ENCODE peak calls at places on chromosomes 4 and X, in five cellular contexts. B is K562; S is PC-3; G is CD8-positive, alpha-beta T cell; D is psoas muscle. I is an unnamed sample.
A peak's percentile ranks its signal among the peaks of the same experiment; 100 is the strongest.

GRCh38 chr4:172152284-172152683 is 339.1 kb downstream of the GALNTL6 start:
- DNase-seq in B (no peak), S (no peak), G (no peak), D (no peak), I (no peak)

GRCh38 chr4:7166981-7167700 is 25.2 kb upstream of the SORCS2 start:
- DNase-seq in B (no peak), S (no peak), G (no peak), D (no peak), I (no peak)

GRCh38 chr4:135383889-135384288 is 1182.3 kb upstream of the PABPC4L start:
- DNase-seq in B (no peak), S (no peak), G (no peak), D (no peak), I (no peak)

GRCh38 chrX:73850124-73851013 is 287.4 kb downstream of the CHIC1 start:
- DNase-seq in B (peak; percentile 9), S (peak; percentile 58), G (no peak), D (peak; percentile 55), I (peak; percentile 33)

GRCh38 chr4:123477804-123478209 is 81.2 kb downstream of the SPRY1 start:
- DNase-seq in B (no peak), S (no peak), G (no peak), D (peak; percentile 17), I (no peak)

GRCh38 chr4:3403104-3403906 is 38.5 kb upstream of the HGFAC start:
- DNase-seq in B (no peak), S (no peak), G (no peak), D (no peak), I (no peak)

GRCh38 chr4:2065106-2065930 is 6.2 kb downstream of the NAT8L start:
- DNase-seq in B (no peak), S (no peak), G (no peak), D (no peak), I (no peak)

GRCh38 chrX:141936080-141936479 is 32.4 kb downstream of the MAGEC1 start:
- DNase-seq in B (no peak), S (peak; percentile 43), G (no peak), D (no peak), I (no peak)

GRCh38 chrX:13828392-13828791 is 11.5 kb upstream of the GPM6B start:
- DNase-seq in B (no peak), S (peak; percentile 52), G (no peak), D (no peak), I (no peak)

GRCh38 chr4:80103615-80104014 is 30.6 kb upstream of the ANTXR2 start:
- DNase-seq in B (no peak), S (no peak), G (no peak), D (no peak), I (no peak)
- TF ChIP-seq CTCF in B (no peak), S (no peak), G (no peak), D (no peak), I (no peak)

DNA sequence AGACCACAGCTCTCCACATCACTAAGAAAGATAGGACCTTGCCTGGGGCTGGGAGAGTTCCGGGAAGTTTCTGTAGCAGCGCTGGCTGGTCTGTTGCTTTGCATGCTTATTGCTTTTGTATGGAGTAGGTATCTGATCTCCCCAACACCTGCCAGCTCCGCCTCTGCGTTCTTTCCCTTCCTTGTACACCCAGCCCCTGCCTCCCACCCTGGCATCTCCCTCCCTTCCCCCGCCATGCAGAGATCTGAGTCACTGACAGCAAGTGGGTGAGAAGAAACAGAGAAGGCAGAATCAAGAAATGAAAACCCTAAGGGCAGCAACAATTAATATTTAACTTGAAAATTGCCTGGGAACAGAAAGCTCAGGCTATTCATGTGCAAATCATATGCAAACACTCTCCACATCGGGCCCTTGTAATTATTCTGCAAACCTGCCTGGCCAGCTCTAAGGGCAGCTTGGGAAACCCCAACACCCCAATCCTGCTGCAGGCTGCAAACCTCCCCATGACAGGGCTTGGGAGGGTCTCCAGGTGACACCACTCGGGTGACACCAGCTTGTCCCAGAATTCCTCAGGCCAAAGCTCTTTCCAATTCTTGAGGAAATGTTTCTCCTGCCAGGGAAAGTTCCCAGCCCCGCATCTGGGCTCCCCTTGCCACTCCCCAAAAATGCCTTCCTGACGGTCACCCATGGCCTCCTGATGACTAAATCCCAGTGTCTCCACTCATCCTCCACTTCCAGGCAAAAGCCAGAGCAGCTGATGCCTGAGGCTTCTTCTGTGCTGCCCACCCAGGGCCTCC is 257.2 kb downstream of the FBXW7 start:
- DNase-seq in B (no peak), S (no peak), G (no peak), D (no peak), I (no peak)
- H3K27ac ChIP-seq in B (no peak overlapping the region), S (no peak overlapping the region), G (no peak overlapping the region), D (no peak overlapping the region), I (no peak overlapping the region)

GRCh38 chr4:190015538-190016368 is 11.3 kb downstream of the FRG2 start:
- DNase-seq in B (no peak), S (no peak), G (no peak), D (no peak), I (no peak)

GRCh38 chr4:190017357-190018200 is 9.5 kb downstream of the FRG2 start:
- DNase-seq in B (no peak), S (no peak), G (no peak), D (no peak), I (no peak)

GRCh38 chr4:190019023-190019858 is 7.8 kb downstream of the FRG2 start:
- DNase-seq in B (no peak), S (no peak), G (no peak), D (no peak), I (no peak)

GRCh38 chr4:190016369-190017289 is 10.4 kb downstream of the FRG2 start:
- DNase-seq in B (no peak), S (no peak), G (no peak), D (no peak), I (no peak)

GRCh38 chr4:190018201-190018920 is 8.7 kb downstream of the FRG2 start:
- DNase-seq in B (no peak), S (no peak), G (no peak), D (no peak), I (no peak)
- H3K27me3 ChIP-seq in B (peaks cover 22% of the 10 kb centered on the region), S (no peaks in the 10 kb centered on the region), G (peaks cover 11% of the 10 kb centered on the region), D (peaks cover 68% of the 10 kb centered on the region), I (peaks cover 2% of the 10 kb centered on the region)

DNA sequence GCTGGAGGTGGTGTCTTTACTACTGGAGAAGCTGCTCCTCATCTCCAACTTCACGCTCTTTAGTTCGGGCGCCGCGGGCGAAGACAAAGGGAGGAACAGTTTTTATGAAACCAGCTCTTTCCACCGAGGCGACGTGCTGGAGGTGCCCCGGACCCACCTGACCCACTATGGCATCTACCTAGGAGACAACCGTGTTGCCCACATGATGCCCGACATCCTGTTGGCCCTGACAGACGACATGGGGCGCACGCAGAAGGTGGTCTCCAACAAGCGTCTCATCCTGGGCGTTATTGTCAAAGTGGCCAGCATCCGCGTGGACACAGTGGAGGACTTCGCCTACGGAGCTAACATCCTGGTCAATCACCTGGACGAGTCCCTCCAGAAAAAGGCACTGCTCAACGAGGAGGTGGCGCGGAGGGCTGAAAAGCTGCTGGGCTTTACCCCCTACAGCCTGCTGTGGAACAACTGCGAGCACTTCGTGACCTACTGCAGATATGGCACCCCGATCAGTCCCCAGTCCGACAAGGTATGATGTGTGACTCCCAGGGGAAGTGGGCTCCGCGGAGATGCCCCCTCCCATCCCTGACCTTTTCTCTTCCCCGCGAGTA is 645 bp downstream of the LRAT start:
- DNase-seq in B (no peak), S (no peak), G (no peak), D (no peak), I (no peak)
- TF ChIP-seq CTCF in B (no peak), S (no peak), G (no peak), D (no peak), I (peak; percentile 0)

DNA sequence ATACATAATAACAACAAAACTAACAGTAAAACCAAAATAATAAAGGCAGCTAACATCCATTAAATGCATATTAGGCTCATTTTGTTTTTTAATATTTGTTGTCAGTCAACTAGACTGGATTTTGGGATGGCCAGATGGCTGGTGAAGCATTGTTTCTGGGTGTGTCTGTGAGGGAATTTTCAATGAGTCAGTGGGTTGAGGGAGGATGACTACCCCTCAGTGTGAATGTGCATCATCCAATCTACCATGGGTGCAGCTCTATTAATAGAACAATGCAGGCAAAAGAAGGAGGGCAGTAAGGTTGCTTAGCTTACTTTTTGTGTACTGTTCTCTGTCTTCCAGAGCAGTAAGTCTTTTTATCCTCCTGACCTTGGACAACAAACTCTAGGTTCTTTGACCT is 484.2 kb upstream of the HS3ST1 start:
- DNase-seq in B (no peak), S (peak; percentile 67), G (no peak), D (no peak), I (no peak)
- H3K27ac ChIP-seq in B (no peak overlapping the region), S (peak overlapping the region; percentile 47), G (no peak overlapping the region), D (no peak overlapping the region), I (no peak overlapping the region)